ENCODE peak calls at places on chromosome 17, in six cellular contexts. One of them, this sample, is unnamed.

GRCh38 chr17:70251704-70252103 is 82.4 kb downstream of the KCNJ2 start:
- DNase-seq in naive thymus-derived CD8-positive, alpha-beta T cell: no peak
- DNase-seq in KBM-7: no peak
- DNase-seq in iPS DF 6.9: no peak
- DNase-seq in PC-3: no peak
- DNase-seq in hepatic stellate cell: no peak
- DNase-seq in this sample: no peak

GRCh38 chr17:48246623-48247022 is 139.1 kb downstream of the SNX11 start:
- DNase-seq in naive thymus-derived CD8-positive, alpha-beta T cell: no peak
- DNase-seq in hepatic stellate cell: no peak
- DNase-seq in KBM-7: no peak
- DNase-seq in iPS DF 6.9: no peak
- DNase-seq in PC-3: peak; percentile 50
- DNase-seq in this sample: no peak

GRCh38 chr17:76946772-76947135 is 78.5 kb downstream of the MGAT5B start:
- DNase-seq in KBM-7: no peak
- DNase-seq in hepatic stellate cell: no peak
- DNase-seq in PC-3: no peak
- DNase-seq in iPS DF 6.9: no peak
- DNase-seq in naive thymus-derived CD8-positive, alpha-beta T cell: no peak
- DNase-seq in this sample: no peak

GRCh38 chr17:83096401-83097220 is 17.2 kb downstream of the METRNL start:
- DNase-seq in naive thymus-derived CD8-positive, alpha-beta T cell: no peak
- DNase-seq in PC-3: peak; percentile 76
- DNase-seq in hepatic stellate cell: no peak
- DNase-seq in iPS DF 6.9: no peak
- DNase-seq in KBM-7: no peak
- DNase-seq in this sample: no peak

GRCh38 chr17:1038459-1039118 is 41.7 kb downstream of the TIMM22 start:
- DNase-seq in PC-3: no peak
- DNase-seq in iPS DF 6.9: no peak
- DNase-seq in naive thymus-derived CD8-positive, alpha-beta T cell: no peak
- DNase-seq in KBM-7: no peak
- DNase-seq in hepatic stellate cell: no peak
- DNase-seq in this sample: no peak

GRCh38 chr17:43467981-43468541 is 15.7 kb upstream of the DHX8 start:
- DNase-seq in hepatic stellate cell: peak; percentile 66
- DNase-seq in iPS DF 6.9: no peak
- DNase-seq in naive thymus-derived CD8-positive, alpha-beta T cell: no peak
- DNase-seq in PC-3: no peak
- DNase-seq in KBM-7: no peak
- DNase-seq in this sample: no peak

GRCh38 chr17:56891751-56892150 is 22.1 kb downstream of the TRIM25 start:
- DNase-seq in PC-3: no peak
- DNase-seq in hepatic stellate cell: no peak
- DNase-seq in KBM-7: peak; percentile 32
- DNase-seq in iPS DF 6.9: no peak
- DNase-seq in naive thymus-derived CD8-positive, alpha-beta T cell: peak; percentile 65
- DNase-seq in this sample: peak; percentile 49

GRCh38 chr17:17342242-17342945 is 39.2 kb downstream of the NT5M start:
- DNase-seq in PC-3: no peak
- DNase-seq in naive thymus-derived CD8-positive, alpha-beta T cell: no peak
- DNase-seq in hepatic stellate cell: no peak
- DNase-seq in KBM-7: no peak
- DNase-seq in iPS DF 6.9: no peak
- DNase-seq in this sample: no peak

GRCh38 chr17:4839965-4840892 is 7.1 kb downstream of the MINK1 start:
- DNase-seq in hepatic stellate cell: no peak
- DNase-seq in iPS DF 6.9: no peak
- DNase-seq in PC-3: peak; percentile 70
- DNase-seq in KBM-7: no peak
- DNase-seq in naive thymus-derived CD8-positive, alpha-beta T cell: no peak
- DNase-seq in this sample: no peak

GRCh38 chr17:45125509-45125908 is 6.8 kb downstream of the PLCD3 start:
- DNase-seq in hepatic stellate cell: no peak
- DNase-seq in naive thymus-derived CD8-positive, alpha-beta T cell: no peak
- DNase-seq in iPS DF 6.9: no peak
- DNase-seq in KBM-7: no peak
- DNase-seq in PC-3: no peak
- DNase-seq in this sample: no peak

GRCh38 chr17:81060416-81060815 is 25.5 kb downstream of the BAIAP2 start:
- DNase-seq in PC-3: no peak
- DNase-seq in iPS DF 6.9: no peak
- DNase-seq in hepatic stellate cell: no peak
- DNase-seq in KBM-7: no peak
- DNase-seq in naive thymus-derived CD8-positive, alpha-beta T cell: no peak
- DNase-seq in this sample: no peak

This sample was measured in CD4-positive, alpha-beta T cell.